ENCODE peak calls at places on chromosome 10, in seven cellular contexts. X is tibial artery, W is cardiac muscle cell, Y is fibroblast of lung, Q is psoas muscle, V is Peyer's patch, R is right lobe of liver. N is an unnamed sample. For H3K27me3, the result is how much of the 10 kb centered on the place peaks cover.

GRCh38 chr10:28250782-28251181 is 52.1 kb downstream of the MPP7 start:
- DNase-seq in Y (peak), R (no peak), V (no peak), Q (no peak), W (peak), X (no peak), N (no peak)

GRCh38 chr10:131211965-131212619 is 99.4 kb downstream of the TCERG1L start:
- DNase-seq in X (no peak), Y (no peak), W (no peak), R (no peak), Q (peak), V (peak), N (peak)

GRCh38 chr10:80497187-80498038 is 40.3 kb upstream of the SH2D4B start:
- DNase-seq in Y (peak), X (peak), V (peak), R (peak), W (peak), Q (peak), N (peak)

GRCh38 chr10:9608592-9608991 is 1409.1 kb upstream of the CELF2 start:
- DNase-seq in X (no peak), Q (no peak), W (peak), V (no peak), R (no peak), Y (peak), N (no peak)

GRCh38 chr10:8049874-8050560 is 4.5 kb upstream of the GATA3 start:
- DNase-seq in W (no peak), Y (no peak), V (no peak), X (peak), Q (no peak), R (no peak), N (no peak)

GRCh38 chr10:62794306-62794705 is 10.2 kb upstream of the ADO start:
- DNase-seq in R (no peak), X (no peak), V (no peak), Y (no peak), Q (no peak), W (peak), N (no peak)

GRCh38 chr10:13110908-13111307 is 10.9 kb downstream of the OPTN start:
- DNase-seq in Q (no peak), Y (no peak), W (no peak), R (no peak), X (no peak), V (no peak), N (no peak)

GRCh38 chr10:104300002-104300735 is 31.2 kb downstream of the GSTO2 start:
- DNase-seq in Q (no peak), V (no peak), R (no peak), W (peak), X (peak), Y (peak), N (no peak)

GRCh38 chr10:25068152-25069058 is 52.0 kb downstream of the THNSL1 start:
- DNase-seq in Y (peak), X (no peak), Q (no peak), R (no peak), W (no peak), V (no peak), N (no peak)

GRCh38 chr10:6068422-6068821 is 6.3 kb upstream of the IL2RA start:
- DNase-seq in R (no peak), W (no peak), V (peak), Y (no peak), Q (no peak), X (peak), N (peak)

GRCh38 chr10:18079665-18080295 is 60.4 kb upstream of the CACNB2 start:
- DNase-seq in W (no peak), Y (peak), R (no peak), V (no peak), Q (no peak), X (no peak), N (no peak)

GRCh38 chr10:12531305-12531738 is 182.0 kb downstream of the CAMK1D start:
- DNase-seq in Y (no peak), Q (peak), W (peak), R (peak), X (no peak), V (no peak), N (no peak)

GRCh38 chr10:48187713-48188541 is 86.6 kb downstream of the FRMPD2 start:
- DNase-seq in Y (no peak), W (no peak), X (no peak), Q (no peak), V (no peak), R (no peak), N (no peak)

GRCh38 chr10:47383254-47384147 is 592 bp downstream of the ZNF488 start:
- DNase-seq in Y (no peak), W (no peak), R (no peak), X (no peak), Q (no peak), V (peak), N (peak)

GRCh38 chr10:117944676-117945447 is 101.9 kb downstream of the RAB11FIP2 start:
- DNase-seq in V (no peak), Q (no peak), R (no peak), W (no peak), X (no peak), Y (no peak), N (no peak)

GRCh38 chr10:34206078-34206477 is 609.0 kb downstream of the PARD3 start:
- DNase-seq in W (no peak), Y (no peak), V (no peak), X (no peak), R (no peak), Q (no peak), N (no peak)

GRCh38 chr10:93851169-93851568 is 42.6 kb upstream of the SLC35G1 start:
- DNase-seq in R (no peak), Q (no peak), X (no peak), V (no peak), Y (no peak), W (no peak), N (no peak)

GRCh38 chr10:126126856-126127255 is 230.5 kb downstream of the FANK1 start:
- DNase-seq in R (no peak), Q (no peak), X (peak), Y (no peak), V (no peak), W (no peak), N (no peak)

GRCh38 chr10:95499482-95499989 is 61.6 kb downstream of the SORBS1 start:
- DNase-seq in X (no peak), Q (no peak), Y (no peak), W (no peak), R (no peak), V (no peak), N (no peak)

GRCh38 chr10:1309969-1310789 is 254.0 kb downstream of the WDR37 start:
- DNase-seq in X (no peak), R (no peak), V (no peak), W (no peak), Y (no peak), Q (no peak), N (no peak)

GRCh38 chr10:77249901-77250459 is 387.6 kb downstream of the KCNMA1 start:
- DNase-seq in W (no peak), Y (no peak), R (peak), Q (no peak), V (no peak), X (no peak), N (no peak)

GRCh38 chr10:71921319-71922027 is 42.7 kb upstream of the CHST3 start:
- DNase-seq in X (peak), Q (peak), R (no peak), W (peak), V (peak), Y (peak), N (no peak)

GRCh38 chr10:47246409-47247189 is 53.4 kb upstream of the GDF10 start:
- DNase-seq in Y (no peak), X (no peak), R (no peak), W (no peak), V (no peak), Q (no peak), N (no peak)

GRCh38 chr10:43068781-43069515 is 7.9 kb upstream of the RET start:
- DNase-seq in R (no peak), Q (peak), V (no peak), Y (no peak), W (no peak), X (no peak), N (no peak)

GRCh38 chr10:68301790-68302502 is 29.9 kb upstream of the HNRNPH3 start:
- DNase-seq in Y (peak), R (no peak), X (no peak), Q (no peak), V (no peak), W (peak), N (no peak)

GRCh38 chr10:7563770-7564169 is 103.0 kb downstream of the ITIH5 start:
- DNase-seq in X (no peak), W (no peak), Y (no peak), V (no peak), Q (no peak), R (no peak), N (no peak)

GRCh38 chr10:103894454-103894853 is 23.5 kb downstream of the STN1 start:
- DNase-seq in Y (peak), V (no peak), X (no peak), W (peak), R (no peak), Q (no peak), N (no peak)

GRCh38 chr10:87658383-87658795 is 1.3 kb upstream of the PAPSS2 start:
- DNase-seq in R (no peak), Y (no peak), V (no peak), W (no peak), X (no peak), Q (no peak), N (no peak)

GRCh38 chr10:125136087-125136486 is 24.3 kb downstream of the CTBP2 start:
- DNase-seq in W (no peak), R (no peak), Q (no peak), V (no peak), Y (no peak), X (peak), N (no peak)

GRCh38 chr10:29657719-29658274 is 23.0 kb upstream of the SVIL start:
- DNase-seq in Y (no peak), V (no peak), W (no peak), X (no peak), Q (no peak), R (no peak), N (no peak)

GRCh38 chr10:71212249-71213126 is at the start of gene UNC5B:
- DNase-seq in V (peak), Q (peak), R (peak), X (peak), Y (peak), W (peak), N (peak)

GRCh38 chr10:13439771-13440708 is 88.8 kb downstream of the BEND7 start:
- DNase-seq in V (peak), Y (peak), W (peak), R (peak), X (no peak), Q (peak), N (peak)

GRCh38 chr10:125155101-125155500 is 5.3 kb downstream of the CTBP2 start:
- DNase-seq in Q (no peak), R (no peak), X (no peak), V (no peak), W (peak), Y (no peak), N (no peak)

GRCh38 chr10:55144001-55144400 is 343.0 kb upstream of the PCDH15 start:
- DNase-seq in V (no peak), Y (peak), R (no peak), W (no peak), X (no peak), Q (no peak), N (no peak)

GRCh38 chr10:77500754-77501151 is 136.9 kb downstream of the KCNMA1 start:
- DNase-seq in X (no peak), Y (no peak), Q (no peak), R (no peak), W (no peak), V (no peak), N (no peak)

GRCh38 chr10:87973635-87974034 is 110.2 kb downstream of the PTEN start:
- DNase-seq in R (no peak), V (no peak), X (no peak), Q (no peak), W (no peak), Y (peak), N (no peak)

GRCh38 chr10:9681655-9682054 is 1336.0 kb upstream of the CELF2 start:
- DNase-seq in V (no peak), Q (no peak), W (no peak), R (no peak), X (no peak), Y (no peak), N (no peak)

GRCh38 chr10:47164126-47164799 is 135.7 kb upstream of the GDF10 start:
- DNase-seq in W (peak), X (no peak), Q (no peak), Y (peak), R (no peak), V (no peak), N (no peak)

GRCh38 chr10:65083222-65083621 is 1562.0 kb downstream of the REEP3 start:
- DNase-seq in Y (no peak), R (no peak), V (no peak), X (no peak), W (no peak), Q (no peak), N (no peak)

GRCh38 chr10:13681095-13681494 is 94.3 kb downstream of the PRPF18 start:
- DNase-seq in R (no peak), Q (no peak), W (no peak), Y (no peak), V (no peak), X (no peak), N (no peak)

DNA sequence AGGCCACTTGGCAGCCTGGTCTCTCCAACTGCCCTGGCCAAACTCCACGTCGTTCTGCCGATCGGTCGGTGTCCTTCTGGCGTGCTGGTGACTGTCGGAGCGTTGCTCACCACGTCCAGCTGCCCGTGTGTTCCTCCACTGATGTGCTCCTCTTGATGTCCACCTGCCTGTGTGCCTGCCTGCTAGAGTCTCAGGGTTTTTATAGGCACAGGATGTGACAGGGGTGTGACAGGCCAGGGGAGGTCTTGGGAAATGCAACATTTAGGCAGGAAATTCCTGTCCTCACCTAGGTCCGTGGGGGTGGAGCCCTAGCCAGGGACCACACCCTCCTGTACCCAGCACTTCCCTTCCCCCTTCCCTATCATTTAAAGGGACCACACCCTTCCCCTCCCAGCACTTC is 25.2 kb upstream of the CFAP46 start:
- DNase-seq in V (no peak), Y (no peak), R (peak), W (no peak), X (no peak), Q (peak), N (no peak)
- H3K27me3 ChIP-seq in V (under half), Y (under half), R (under half), W (under half), X (under half), Q (under half), N (under half)

GRCh38 chr10:97612386-97612785 is 20.9 kb downstream of the MORN4 start:
- DNase-seq in Y (peak), W (peak), X (no peak), Q (no peak), V (no peak), R (peak), N (no peak)
- TF ChIP-seq CTCF in Y (peak), W (peak), X (peak), Q (peak), V (no peak), R (peak), N (no peak)

GRCh38 chr10:84331091-84331490 is 2.7 kb downstream of the CCSER2 start:
- DNase-seq in V (no peak), Y (no peak), W (no peak), X (no peak), R (no peak), Q (no peak), N (no peak)
- H3K4me3 ChIP-seq in V (no peak), Y (no peak), W (no peak), X (no peak), R (no peak), Q (no peak), N (no peak)

GRCh38 chr10:101141622-101142532 is 10.8 kb downstream of the TLX1 start:
- DNase-seq in R (peak), W (peak), X (peak), Q (peak), Y (peak), V (peak), N (peak)
- H3K27me3 ChIP-seq in R (under half), W (half or more), X (under half), Q (under half), Y (half or more), V (under half), N (half or more)

GRCh38 chr10:78950656-78951587 is 117.8 kb upstream of the ZMIZ1 start:
- DNase-seq in R (no peak), Y (no peak), X (no peak), Q (no peak), W (no peak), V (no peak), N (no peak)

GRCh38 chr10:78952018-78952417 is 116.7 kb upstream of the ZMIZ1 start:
- DNase-seq in Q (no peak), Y (peak), V (no peak), X (no peak), R (no peak), W (no peak), N (no peak)

GRCh38 chr10:78954009-78954297 is 114.8 kb upstream of the ZMIZ1 start:
- DNase-seq in Y (no peak), R (no peak), W (no peak), Q (no peak), V (no peak), X (no peak), N (no peak)

GRCh38 chr10:78953124-78954008 is 115.4 kb upstream of the ZMIZ1 start:
- DNase-seq in R (no peak), W (peak), V (no peak), Q (peak), X (no peak), Y (peak), N (no peak)

GRCh38 chr10:78952686-78953085 is 116.1 kb upstream of the ZMIZ1 start:
- DNase-seq in V (no peak), R (no peak), X (peak), Y (peak), W (peak), Q (peak), N (no peak)
- TF ChIP-seq CTCF in V (no peak), R (no peak), X (no peak), Y (peak), W (peak), Q (no peak), N (no peak)

DNA sequence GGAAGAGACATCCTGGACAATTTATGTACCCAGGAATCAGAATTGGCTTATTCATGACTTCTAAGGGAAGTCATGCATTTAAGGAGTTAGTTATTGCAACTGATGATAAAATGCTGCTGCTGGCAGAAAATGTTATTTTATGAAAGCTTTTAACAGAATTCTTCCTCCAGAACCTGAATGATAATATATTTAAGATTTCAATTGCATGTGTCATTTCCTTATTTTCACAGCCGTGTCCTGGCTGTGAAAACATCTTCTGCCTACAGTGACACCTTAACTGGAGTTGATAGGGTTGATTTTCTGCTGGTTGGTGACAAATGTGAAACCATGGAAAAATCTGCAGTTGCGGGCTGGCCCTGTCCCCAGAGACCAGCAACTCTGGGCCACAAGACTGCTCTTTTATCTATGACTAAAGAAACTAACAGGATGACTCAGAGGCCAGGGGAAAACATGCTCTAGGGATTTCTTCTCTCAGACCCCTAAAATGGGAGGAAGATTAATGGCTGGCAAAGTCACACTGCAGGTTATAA is 12.3 kb upstream of the TRUB1 start:
- DNase-seq in Q (no peak), W (peak), V (no peak), X (no peak), Y (peak), R (no peak), N (no peak)
- H3K4me3 ChIP-seq in Q (no peak), W (no peak), V (no peak), X (no peak), Y (no peak), R (no peak), N (no peak)

DNA sequence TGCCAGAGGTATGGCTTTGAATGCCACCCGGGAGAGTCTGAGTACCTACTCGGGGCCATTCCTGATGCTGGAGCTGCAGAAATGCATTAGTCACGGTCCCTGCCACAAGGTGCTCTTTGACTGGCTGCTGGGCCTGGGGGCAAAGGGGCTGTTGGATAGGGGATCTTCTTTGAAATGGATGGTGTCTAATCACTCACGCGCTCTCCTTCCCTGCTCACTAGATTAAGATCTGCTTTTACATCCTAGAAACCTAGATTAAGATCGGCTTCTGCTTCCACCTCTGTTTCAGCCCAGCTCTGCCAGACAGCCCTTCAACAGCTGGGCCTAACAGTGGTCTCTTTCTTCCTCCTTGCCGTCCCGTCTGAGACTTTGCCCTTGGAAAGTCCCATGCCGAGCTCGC is 57.2 kb downstream of the PAX2 start:
- DNase-seq in Q (no peak), X (no peak), Y (no peak), W (no peak), V (no peak), R (no peak), N (no peak)
- H3K27me3 ChIP-seq in Q (under half), X (under half), Y (under half), W (under half), V (under half), R (under half), N (half or more)

DNA sequence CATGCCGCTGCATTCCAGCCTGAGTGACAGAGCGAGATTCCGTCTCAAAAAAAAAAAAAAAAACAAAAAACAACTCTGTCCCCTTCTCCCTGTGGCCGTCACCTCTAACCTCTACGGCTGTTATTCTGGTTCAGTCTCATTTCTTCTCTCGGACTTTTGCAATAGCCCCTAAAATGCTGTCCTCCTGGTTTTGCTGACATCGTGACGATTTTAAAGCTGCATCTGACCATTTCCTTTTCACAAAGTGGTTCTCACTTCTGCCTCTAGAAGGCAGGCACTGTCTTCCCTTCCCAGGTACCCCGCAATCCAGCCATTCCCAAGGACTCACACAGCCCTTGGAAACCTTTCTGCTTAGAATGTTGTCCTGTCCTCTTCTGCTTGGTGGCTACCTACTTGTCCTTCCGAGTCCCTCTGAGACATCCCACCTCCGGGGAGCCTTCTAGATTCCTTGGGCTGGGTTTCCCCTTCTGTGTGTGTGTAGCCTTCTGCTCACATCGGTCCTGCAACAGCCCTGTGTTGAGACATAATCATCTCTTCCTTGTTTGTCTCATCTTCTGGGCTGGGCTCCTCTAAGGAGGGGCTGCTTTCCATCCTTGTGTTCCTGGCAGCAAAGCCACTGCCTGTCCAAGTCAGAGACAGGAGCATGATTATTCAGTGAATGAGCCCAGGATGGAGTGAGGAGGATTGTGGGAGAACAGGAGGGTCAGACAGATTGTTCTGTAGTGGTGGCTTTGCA is 83.1 kb downstream of the GRK5 start:
- DNase-seq in R (no peak), V (no peak), W (no peak), Y (no peak), Q (no peak), X (no peak), N (no peak)
- TF ChIP-seq CTCF in R (no peak), V (no peak), W (no peak), Y (peak), Q (no peak), X (no peak), N (peak)

N was measured in stomach.